ENCODE peak calls at places on chromosomes 3 and 15, in four cellular contexts. Q is astrocyte, I is keratinocyte, Y is HepG2. O is an unnamed sample. For H3K27me3, the result is how much of the 10 kb centered on the place peaks cover.

GRCh38 chr15:96264801-96265515 is 65.5 kb upstream of the NR2F2 start:
- DNase-seq in Q (peak), I (no peak), Y (peak), O (peak)

GRCh38 chr15:90859234-90860131 is 8.9 kb upstream of the FURIN start:
- DNase-seq in Q (no peak), I (no peak), Y (peak), O (no peak)

GRCh38 chr3:117820900-117821299 is 1111.3 kb downstream of the TUSC7 start:
- DNase-seq in Q (peak), I (no peak), Y (no peak), O (peak)

GRCh38 chr3:112351036-112351435 is 18.1 kb downstream of the CD200 start:
- DNase-seq in Q (no peak), I (no peak), Y (no peak), O (no peak)

GRCh38 chr3:56801151-56801596 is 575 bp downstream of the ARHGEF3 start:
- DNase-seq in Q (no peak), I (no peak), Y (no peak), O (no peak)

GRCh38 chr15:40235201-40235890 is 3.5 kb upstream of the PAK6 start:
- DNase-seq in Q (no peak), I (no peak), Y (no peak), O (no peak)

GRCh38 chr3:69359339-69359893 is 26.5 kb downstream of the FRMD4B start:
- DNase-seq in Q (no peak), I (no peak), Y (no peak), O (no peak)

GRCh38 chr15:74960995-74961588 is 4.5 kb upstream of the RPP25 start:
- DNase-seq in Q (no peak), I (no peak), Y (no peak), O (no peak)

GRCh38 chr15:68201879-68202261 is 3.3 kb downstream of the CALML4 start:
- DNase-seq in Q (no peak), I (no peak), Y (no peak), O (no peak)

GRCh38 chr3:193149998-193150397 is 91.0 kb upstream of the PLAAT1 start:
- DNase-seq in Q (no peak), I (no peak), Y (no peak), O (no peak)

GRCh38 chr3:139108253-139108969 is 63.7 kb upstream of the PRR23C start:
- DNase-seq in Q (no peak), I (no peak), Y (no peak), O (no peak)

GRCh38 chr3:186940965-186941364 is 10.6 kb downstream of the ST6GAL1 start:
- DNase-seq in Q (no peak), I (no peak), Y (no peak), O (no peak)
- H3K9ac ChIP-seq in Q (no peak), I (no peak), Y (no peak), O (no peak)

GRCh38 chr15:66253643-66254363 is at the start of gene MEGF11:
- DNase-seq in Q (peak), I (no peak), Y (no peak), O (peak)

GRCh38 chr15:66251065-66251789 is 2.3 kb downstream of the MEGF11 start:
- DNase-seq in Q (no peak), I (no peak), Y (no peak), O (no peak)

GRCh38 chr15:66251790-66252355 is 1.7 kb downstream of the MEGF11 start:
- DNase-seq in Q (no peak), I (no peak), Y (no peak), O (no peak)

GRCh38 chr15:66253296-66253642 is 281 bp downstream of the MEGF11 start:
- DNase-seq in Q (no peak), I (no peak), Y (no peak), O (no peak)

GRCh38 chr15:66252411-66253295 is 897 bp downstream of the MEGF11 start:
- DNase-seq in Q (peak), I (no peak), Y (peak), O (peak)
- H3K27me3 ChIP-seq in Q (half or more), I (half or more), Y (under half), O (half or more)

GRCh38 chr3:11727207-11727606 is 83.5 kb upstream of the VGLL4 start:
- DNase-seq in Q (no peak), I (no peak), Y (no peak), O (peak)

GRCh38 chr3:11726146-11726545 is 82.4 kb upstream of the VGLL4 start:
- DNase-seq in Q (no peak), I (no peak), Y (no peak), O (no peak)

GRCh38 chr3:11720220-11721113 is 76.8 kb upstream of the VGLL4 start:
- DNase-seq in Q (peak), I (no peak), Y (peak), O (peak)

GRCh38 chr3:11719406-11720219 is 75.9 kb upstream of the VGLL4 start:
- DNase-seq in Q (peak), I (no peak), Y (peak), O (peak)

DNA sequence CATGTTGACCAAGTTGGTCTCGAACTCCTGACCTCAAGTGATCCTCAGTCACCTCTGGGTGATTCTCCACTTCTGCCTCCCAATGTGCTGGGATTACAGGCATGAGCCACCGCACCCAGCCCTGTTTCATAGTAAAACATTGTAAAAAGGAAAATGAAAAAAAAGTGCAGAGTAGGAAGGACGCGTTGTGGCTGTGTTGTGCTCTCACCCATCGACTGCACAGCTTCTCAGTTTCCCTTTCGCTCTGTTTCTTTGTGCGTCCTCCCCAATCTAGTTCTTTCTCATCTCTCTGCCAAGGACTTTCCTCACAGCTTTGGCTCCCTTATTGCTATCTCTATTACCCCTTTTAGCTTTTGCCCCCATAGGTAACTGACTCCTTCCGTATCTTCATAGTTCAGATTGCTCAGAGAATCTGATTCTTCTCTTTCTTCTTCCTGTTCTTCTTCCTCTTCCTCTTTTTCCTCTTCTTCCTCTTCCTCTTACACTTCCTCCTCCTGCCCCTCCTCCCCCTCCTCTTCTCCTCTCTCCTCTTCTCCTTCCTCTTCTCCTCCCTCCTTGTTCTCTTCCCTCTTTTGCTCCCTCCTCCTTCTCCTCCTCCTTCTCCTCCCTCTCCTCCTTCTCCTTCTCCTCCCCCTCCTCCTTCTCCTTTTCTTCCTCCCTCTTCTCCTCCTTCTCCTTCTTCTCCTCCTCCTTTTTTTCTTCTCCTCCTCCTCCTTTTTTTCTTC is 81.1 kb upstream of the VGLL4 start:
- DNase-seq in Q (no peak), I (no peak), Y (no peak), O (no peak)
- H3K4me3 ChIP-seq in Q (no peak), I (no peak), Y (no peak), O (no peak)

GRCh38 chr3:11721114-11721440 is 77.4 kb upstream of the VGLL4 start:
- DNase-seq in Q (no peak), I (no peak), Y (no peak), O (no peak)
- H3K9ac ChIP-seq in Q (no peak), I (peak), Y (no peak), O (no peak)

DNA sequence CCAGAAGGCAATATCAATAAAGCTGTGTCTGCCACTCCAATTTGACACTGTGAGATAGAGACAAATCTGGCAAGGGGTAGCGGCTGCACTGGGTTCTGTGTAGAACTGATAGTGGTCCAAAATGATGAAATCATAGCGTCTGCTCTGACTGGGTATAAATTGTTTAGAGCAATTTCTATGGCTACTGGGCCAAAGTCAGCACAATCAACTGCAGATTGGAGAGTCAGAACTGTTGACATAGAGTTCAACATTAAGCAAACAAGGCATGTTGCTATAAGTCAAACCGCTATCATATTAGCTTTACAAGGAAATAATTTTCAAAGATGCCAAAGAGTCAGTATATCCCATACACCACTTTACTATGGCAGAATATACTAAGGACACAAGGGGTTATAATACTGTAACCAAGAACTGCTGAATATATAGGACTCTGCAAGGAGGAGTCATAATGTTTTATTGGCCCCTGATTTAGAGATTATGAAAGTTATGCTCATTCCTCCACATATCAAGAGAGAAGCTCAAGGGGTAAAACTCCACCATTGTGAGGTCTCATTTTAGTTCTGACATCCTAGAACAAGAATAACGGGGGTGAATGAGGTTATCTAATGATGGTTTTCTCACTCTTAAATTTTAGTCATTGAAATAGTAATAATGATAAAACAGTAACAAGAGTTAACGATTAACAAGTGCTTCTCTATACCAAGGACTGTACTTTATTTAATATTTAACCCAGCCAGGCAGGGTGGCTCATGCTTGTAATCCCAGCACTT is 309.8 kb upstream of the GADL1 start:
- DNase-seq in Q (no peak), I (no peak), Y (peak), O (no peak)
- H3K27me3 ChIP-seq in Q (under half), I (under half), Y (under half), O (under half)

DNA sequence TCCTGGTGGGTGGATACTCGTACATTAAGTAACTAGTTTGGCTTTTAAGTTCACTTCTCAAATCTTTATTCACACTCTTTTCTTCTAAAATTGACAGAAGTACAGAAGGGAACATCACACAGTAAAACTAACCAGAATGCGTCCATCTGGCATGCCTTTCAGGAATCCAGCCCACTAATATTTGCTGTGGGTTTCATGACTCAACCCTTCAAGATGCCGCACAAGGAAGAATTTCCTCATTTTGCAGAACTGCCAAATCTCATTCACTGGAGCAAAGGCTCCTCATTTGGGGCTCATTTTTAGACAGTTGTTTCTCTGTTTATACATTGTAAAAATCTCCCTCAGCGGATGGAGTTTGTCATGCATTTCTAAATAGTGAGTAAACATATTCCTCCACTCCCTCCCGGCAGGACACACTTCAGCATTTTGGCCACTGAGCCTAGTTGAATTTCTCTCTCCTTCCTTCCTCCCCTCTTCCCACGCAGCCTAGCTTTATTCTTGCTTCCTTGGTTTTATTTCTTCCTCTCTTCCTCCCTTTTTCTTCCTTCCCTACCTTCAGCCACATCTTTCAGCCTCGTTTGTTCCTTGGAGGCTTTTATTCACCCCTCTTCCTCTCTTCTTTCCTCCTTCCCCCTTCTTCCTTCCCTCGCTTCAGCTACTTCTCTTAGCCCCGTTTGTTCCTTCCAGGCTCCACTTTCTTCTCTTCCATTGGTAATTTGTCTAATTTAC is 419.3 kb upstream of the NAALADL2 start:
- DNase-seq in Q (peak), I (no peak), Y (peak), O (peak)
- H3K4me3 ChIP-seq in Q (peak), I (peak), Y (no peak), O (peak)

GRCh38 chr3:58329922-58330413 is 2.7 kb upstream of the PXK start:
- DNase-seq in Q (no peak), I (no peak), Y (no peak), O (no peak)
- H3K9ac ChIP-seq in Q (no peak), I (no peak), Y (no peak), O (no peak)

GRCh38 chr3:3192481-3192764 is 12.9 kb upstream of the CRBN start:
- DNase-seq in Q (no peak), I (no peak), Y (no peak), O (no peak)
- H3K27me3 ChIP-seq in Q (under half), I (under half), Y (under half), O (under half)

O was measured in fibroblast of lung.